ENCODE peak calls at places on chromosomes 3 and 15, in six cellular contexts. V is natural killer cell; P is H7; X is LoVo; Z is SW480; J is activated CD8-positive, alpha-beta T cell treated with anti-CD3 and anti-CD28 coated beads for 36 hours. G is an unnamed sample.
A peak's percentile ranks its signal among the peaks of the same experiment; 100 is the strongest.

GRCh38 chr3:47004369-47005211 is 25.1 kb downstream of the NBEAL2 start:
- DNase-seq in V (no peak), P (peak; percentile 40), X (no peak), Z (no peak), J (no peak), G (no peak)

GRCh38 chr3:151227438-151228290 is 24.6 kb upstream of the GPR171 start:
- DNase-seq in V (peak; percentile 69), P (peak; percentile 67), X (peak; percentile 66), Z (peak; percentile 49), J (peak; percentile 89), G (peak; percentile 77)

GRCh38 chr15:93288718-93289117 is 199.7 kb upstream of the RGMA start:
- DNase-seq in V (no peak), P (peak; percentile 35), X (no peak), Z (no peak), J (no peak), G (no peak)

GRCh38 chr15:93030430-93031102 is 58.4 kb downstream of the RGMA start:
- DNase-seq in V (peak; percentile 65), P (peak; percentile 94), X (peak; percentile 75), Z (peak; percentile 41), J (peak; percentile 79), G (peak; percentile 84)

GRCh38 chr3:184740509-184741258 is 28.8 kb upstream of the MAGEF1 start:
- DNase-seq in V (no peak), P (no peak), X (peak; percentile 31), Z (peak; percentile 87), J (peak; percentile 61), G (no peak)

GRCh38 chr15:42494998-42495360 is 455 bp upstream of the SNAP23 start:
- DNase-seq in V (no peak), P (peak; percentile 30), X (peak; percentile 68), Z (peak; percentile 23), J (no peak), G (no peak)

GRCh38 chr3:100260081-100260684 is 609 bp upstream of the TBC1D23 start:
- DNase-seq in V (no peak), P (peak; percentile 41), X (no peak), Z (peak; percentile 64), J (no peak), G (peak; percentile 50)

GRCh38 chr3:43345877-43346276 is 59.5 kb downstream of the SNRK start:
- DNase-seq in V (no peak), P (no peak), X (no peak), Z (no peak), J (peak; percentile 69), G (no peak)

GRCh38 chr15:35458176-35458856 is 87.6 kb downstream of the DPH6 start:
- DNase-seq in V (no peak), P (no peak), X (no peak), Z (no peak), J (no peak), G (no peak)

GRCh38 chr3:26621891-26622633 is 510 bp upstream of the LRRC3B start:
- DNase-seq in V (no peak), P (peak; percentile 28), X (no peak), Z (no peak), J (no peak), G (no peak)

GRCh38 chr3:8624612-8625011 is 20.0 kb downstream of the SSUH2 start:
- DNase-seq in V (no peak), P (no peak), X (no peak), Z (no peak), J (no peak), G (no peak)

GRCh38 chr3:194224937-194225422 is 89.0 kb downstream of the HES1 start:
- DNase-seq in V (no peak), P (peak; percentile 70), X (no peak), Z (no peak), J (no peak), G (peak; percentile 29)

GRCh38 chr15:39095218-39095879 is 485.5 kb upstream of the THBS1 start:
- DNase-seq in V (no peak), P (peak; percentile 25), X (no peak), Z (no peak), J (no peak), G (no peak)

GRCh38 chr15:49038382-49038781 is 7.9 kb downstream of the SECISBP2L start:
- DNase-seq in V (no peak), P (no peak), X (no peak), Z (no peak), J (no peak), G (no peak)

GRCh38 chr15:58038426-58039106 is 26.9 kb downstream of the ALDH1A2 start:
- DNase-seq in V (no peak), P (no peak), X (peak; percentile 52), Z (no peak), J (no peak), G (no peak)

GRCh38 chr3:61605589-61606175 is 44.3 kb downstream of the PTPRG start:
- DNase-seq in V (no peak), P (no peak), X (no peak), Z (no peak), J (no peak), G (no peak)

GRCh38 chr3:170697803-170698350 is 112.0 kb upstream of the SLC7A14 start:
- DNase-seq in V (no peak), P (no peak), X (no peak), Z (no peak), J (no peak), G (no peak)

GRCh38 chr3:102485701-102486100 is 50.9 kb downstream of the ZPLD1 start:
- DNase-seq in V (no peak), P (no peak), X (no peak), Z (no peak), J (no peak), G (no peak)

GRCh38 chr3:10600159-10601125 is 95.1 kb upstream of the ATP2B2 start:
- DNase-seq in V (no peak), P (peak; percentile 61), X (no peak), Z (peak; percentile 46), J (no peak), G (no peak)

GRCh38 chr3:4720316-4721075 is 227.3 kb downstream of the ITPR1 start:
- DNase-seq in V (no peak), P (peak; percentile 61), X (no peak), Z (peak; percentile 53), J (peak; percentile 24), G (peak; percentile 28)

GRCh38 chr3:64073362-64073761 is 50.1 kb upstream of the PSMD6 start:
- DNase-seq in V (no peak), P (no peak), X (no peak), Z (no peak), J (no peak), G (no peak)

GRCh38 chr15:92597548-92597947 is 58.0 kb downstream of the FAM174B start:
- DNase-seq in V (no peak), P (no peak), X (no peak), Z (no peak), J (no peak), G (no peak)

GRCh38 chr3:108093616-108094015 is 2.8 kb upstream of the CD47 start:
- DNase-seq in V (no peak), P (no peak), X (no peak), Z (no peak), J (peak; percentile 38), G (no peak)

GRCh38 chr3:42752441-42752840 is 20.6 kb downstream of the CCDC13 start:
- DNase-seq in V (no peak), P (no peak), X (no peak), Z (no peak), J (no peak), G (no peak)

GRCh38 chr15:38226867-38227266 is 25.8 kb upstream of the SPRED1 start:
- DNase-seq in V (no peak), P (no peak), X (peak; percentile 92), Z (no peak), J (no peak), G (no peak)

GRCh38 chr15:52255008-52255407 is 40.6 kb downstream of the MYO5C start:
- DNase-seq in V (no peak), P (no peak), X (no peak), Z (no peak), J (no peak), G (no peak)

GRCh38 chr3:171824076-171824475 is 13.8 kb upstream of the PLD1 start:
- DNase-seq in V (no peak), P (no peak), X (no peak), Z (no peak), J (no peak), G (no peak)

GRCh38 chr3:189269356-189269755 is 97.6 kb downstream of the TPRG1 start:
- DNase-seq in V (no peak), P (no peak), X (no peak), Z (no peak), J (no peak), G (no peak)

GRCh38 chr15:68151277-68151676 is 53.9 kb downstream of the CALML4 start:
- DNase-seq in V (no peak), P (no peak), X (no peak), Z (no peak), J (no peak), G (no peak)

GRCh38 chr3:143644370-143645089 is 203.7 kb downstream of the SLC9A9 start:
- DNase-seq in V (no peak), P (peak; percentile 52), X (peak; percentile 50), Z (peak; percentile 53), J (peak; percentile 38), G (peak; percentile 55)

GRCh38 chr3:97510795-97511194 is 253.8 kb upstream of the ARL6 start:
- DNase-seq in V (no peak), P (no peak), X (no peak), Z (no peak), J (no peak), G (peak; percentile 32)

GRCh38 chr3:145698252-145698651 is 462.7 kb downstream of the PLOD2 start:
- DNase-seq in V (no peak), P (no peak), X (no peak), Z (no peak), J (no peak), G (no peak)

GRCh38 chr3:10758304-10759037 is 57.6 kb upstream of the SLC6A11 start:
- DNase-seq in V (no peak), P (peak; percentile 80), X (peak; percentile 75), Z (peak; percentile 75), J (peak; percentile 50), G (peak; percentile 69)

GRCh38 chr3:31166249-31166885 is 271.9 kb upstream of the GADL1 start:
- DNase-seq in V (no peak), P (no peak), X (no peak), Z (no peak), J (no peak), G (no peak)

GRCh38 chr3:46900007-46900292 is 22.4 kb downstream of the PTH1R start:
- DNase-seq in V (no peak), P (no peak), X (no peak), Z (no peak), J (no peak), G (no peak)

GRCh38 chr3:186976802-186977201 is 46.5 kb downstream of the ST6GAL1 start:
- DNase-seq in V (no peak), P (no peak), X (no peak), Z (no peak), J (no peak), G (no peak)

GRCh38 chr3:180690061-180690460 is 10.8 kb upstream of the CCDC39 start:
- DNase-seq in V (no peak), P (no peak), X (no peak), Z (no peak), J (no peak), G (no peak)

GRCh38 chr3:128410669-128411573 is 55.8 kb downstream of the DNAJB8 start:
- DNase-seq in V (no peak), P (no peak), X (no peak), Z (peak; percentile 26), J (no peak), G (no peak)

G was measured in WTC11.